ENCODE peak calls at places on chromosome 19, in five cellular contexts. C, Q, H, G and R are unnamed samples.

GRCh38 chr19:6091771-6092291 is 18.5 kb downstream of the RFX2 start:
- DNase-seq in Q (peak; percentile 56), G (no peak), C (no peak), H (no peak), R (no peak)

GRCh38 chr19:5038631-5039271 is 69.8 kb downstream of the KDM4B start:
- DNase-seq in G (no peak), C (peak; percentile 28), Q (no peak), H (no peak), R (peak; percentile 47)

GRCh38 chr19:46615966-46616365 is 8.9 kb downstream of the PTGIR start:
- DNase-seq in G (no peak), Q (no peak), H (no peak), C (no peak), R (no peak)

GRCh38 chr19:44867578-44867977 is 21.5 kb downstream of the NECTIN2 start:
- DNase-seq in H (no peak), C (no peak), G (no peak), Q (no peak), R (no peak)

GRCh38 chr19:31974941-31975340 is 370.5 kb upstream of the ZNF507 start:
- DNase-seq in Q (no peak), G (no peak), C (no peak), H (no peak), R (no peak)

GRCh38 chr19:7981661-7982060 is 23.8 kb downstream of the ELAVL1 start:
- DNase-seq in H (peak; percentile 30), C (no peak), Q (no peak), G (no peak), R (no peak)

GRCh38 chr19:5624154-5624663 is 1.3 kb downstream of the SAFB start:
- DNase-seq in G (no peak), H (peak; percentile 60), C (peak; percentile 48), Q (peak; percentile 40), R (no peak)

GRCh38 chr19:19642506-19643157 is 825 bp downstream of the GMIP start:
- DNase-seq in G (no peak), H (no peak), C (no peak), Q (no peak), R (no peak)

GRCh38 chr19:12757544-12758274 is 6.1 kb downstream of the BEST2 start:
- DNase-seq in C (peak; percentile 78), H (peak; percentile 81), G (peak; percentile 63), Q (peak; percentile 72), R (peak; percentile 88)

GRCh38 chr19:2149980-2150793 is 1.2 kb downstream of the AP3D1 start:
- DNase-seq in C (no peak), Q (no peak), H (peak; percentile 62), G (no peak), R (no peak)

GRCh38 chr19:51572908-51573307 is 1.8 kb downstream of the ZNF175 start:
- DNase-seq in C (peak; percentile 48), G (no peak), H (no peak), Q (peak; percentile 37), R (no peak)

GRCh38 chr19:19606021-19606420 is 12.5 kb downstream of the PBX4 start:
- DNase-seq in H (no peak), C (no peak), Q (no peak), G (no peak), R (no peak)

GRCh38 chr19:19997656-19998268 is 41.5 kb downstream of the ZNF682 start:
- DNase-seq in H (no peak), C (no peak), G (peak; percentile 54), Q (no peak), R (peak; percentile 59)

GRCh38 chr19:16807416-16808274 is 21.6 kb upstream of the SIN3B start:
- DNase-seq in H (no peak), Q (peak; percentile 36), C (no peak), G (no peak), R (no peak)

GRCh38 chr19:16025108-16026101 is 50.9 kb upstream of the TPM4 start:
- DNase-seq in C (peak; percentile 61), H (no peak), G (no peak), Q (peak; percentile 39), R (peak; percentile 44)

GRCh38 chr19:49106648-49107135 is 7.5 kb upstream of the LIN7B start:
- DNase-seq in G (no peak), H (peak; percentile 71), Q (peak; percentile 37), C (peak; percentile 58), R (peak; percentile 76)

GRCh38 chr19:34319785-34320184 is 45.2 kb upstream of the GPI start:
- DNase-seq in G (no peak), Q (peak; percentile 87), C (no peak), H (no peak), R (no peak)

GRCh38 chr19:33175886-33176669 is 18.1 kb upstream of the LRP3 start:
- DNase-seq in H (no peak), G (no peak), C (peak; percentile 43), Q (peak; percentile 38), R (peak; percentile 59)

GRCh38 chr19:55503447-55504251 is 15.4 kb downstream of the SSC5D start:
- DNase-seq in G (peak; percentile 90), C (peak; percentile 90), H (peak; percentile 93), Q (peak; percentile 90), R (peak; percentile 93)

GRCh38 chr19:31378404-31378803 is 29.2 kb upstream of the TSHZ3 start:
- DNase-seq in Q (peak; percentile 95), C (peak; percentile 95), H (no peak), G (no peak), R (no peak)

GRCh38 chr19:6239401-6239844 is 40.4 kb downstream of the MLLT1 start:
- DNase-seq in Q (no peak), G (no peak), H (no peak), C (peak; percentile 59), R (no peak)

GRCh38 chr19:15253513-15253912 is 21.3 kb upstream of the EPHX3 start:
- DNase-seq in C (no peak), Q (no peak), H (no peak), G (no peak), R (no peak)

GRCh38 chr19:11652056-11652455 is 54.8 kb downstream of the ZNF627 start:
- DNase-seq in C (no peak), Q (no peak), H (no peak), G (no peak), R (no peak)

GRCh38 chr19:15025237-15025636 is 24.0 kb upstream of the CASP14 start:
- DNase-seq in C (no peak), H (no peak), G (no peak), Q (no peak), R (no peak)

GRCh38 chr19:10001899-10002298 is 8.4 kb downstream of the COL5A3 start:
- DNase-seq in H (no peak), G (peak; percentile 52), C (peak; percentile 20), Q (no peak), R (peak; percentile 37)

DNA sequence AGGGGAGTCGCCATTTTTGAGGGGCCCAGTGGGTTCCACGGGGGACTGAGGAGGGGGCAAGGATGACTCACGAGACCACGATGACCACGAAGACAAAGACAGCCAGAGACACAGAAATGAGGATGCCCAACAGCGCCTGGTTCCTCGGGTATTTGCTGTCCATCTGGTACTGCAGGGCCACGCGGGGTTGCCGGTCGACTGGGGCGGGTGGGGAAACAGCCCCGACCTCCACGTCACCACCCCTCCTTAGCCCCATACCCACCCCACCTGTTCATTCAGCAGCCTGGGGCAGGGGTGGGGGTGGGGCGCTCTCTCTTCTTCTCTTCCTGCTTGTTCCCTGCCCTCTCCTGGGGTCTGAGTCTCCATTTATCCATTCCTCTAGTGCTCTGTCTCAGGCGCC is 8.6 kb downstream of the IZUMO2 start:
- DNase-seq in G (no peak), H (no peak), C (no peak), Q (no peak), R (no peak)
- H3K4me3 ChIP-seq in G (no peak overlapping the region), H (no peak overlapping the region), C (no peak overlapping the region), Q (no peak overlapping the region), R (no peak overlapping the region)

GRCh38 chr19:39144487-39145071 is 19.0 kb downstream of the PAK4 start:
- DNase-seq in H (no peak), C (peak; percentile 64), Q (peak; percentile 31), G (no peak), R (no peak)
- H3K4me3 ChIP-seq in H (peak overlapping the region; percentile 27), C (no peak overlapping the region), Q (no peak overlapping the region), G (no peak overlapping the region), R (no peak overlapping the region)

GRCh38 chr19:37467608-37468090 is 405 bp upstream of the ZNF569 start:
- DNase-seq in Q (no peak), G (no peak), H (no peak), C (no peak), R (no peak)

GRCh38 chr19:37466798-37467607 is at the start of gene ZNF569:
- DNase-seq in Q (peak; percentile 95), C (peak; percentile 97), H (peak; percentile 94), G (peak; percentile 84), R (peak; percentile 92)

GRCh38 chr19:37472165-37472564 is 3.0 kb downstream of the ZNF570 start:
- DNase-seq in C (no peak), H (no peak), G (no peak), Q (no peak), R (no peak)

GRCh38 chr19:37468961-37469777 is at the start of gene ZNF570:
- DNase-seq in Q (peak; percentile 91), H (peak; percentile 93), G (peak; percentile 54), C (peak; percentile 91), R (peak; percentile 93)

DNA sequence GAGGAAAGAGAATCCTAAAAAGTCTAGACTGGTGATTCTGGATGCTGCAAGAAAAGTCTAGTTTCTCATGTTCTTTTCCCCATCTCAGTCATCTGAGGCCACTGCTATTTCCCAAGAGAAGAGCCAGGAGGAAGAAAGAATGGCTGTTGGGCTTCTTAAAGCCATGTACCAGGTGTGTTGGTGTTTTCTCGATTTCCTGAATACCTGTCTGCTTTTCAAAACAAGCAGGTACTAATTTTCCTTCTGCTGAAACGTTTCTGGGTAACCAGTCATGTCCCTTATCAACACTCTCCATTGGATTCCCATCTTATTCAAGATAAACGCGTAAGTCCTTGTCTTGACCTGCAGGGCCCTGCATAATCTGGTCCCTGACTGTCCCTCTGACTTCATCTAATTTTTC is 1.1 kb downstream of the ZNF570 start:
- DNase-seq in G (no peak), C (no peak), H (no peak), Q (no peak), R (no peak)
- H3K4me3 ChIP-seq in G (no peak overlapping the region), C (peak overlapping the region; percentile 98), H (no peak overlapping the region), Q (no peak overlapping the region), R (peak overlapping the region; percentile 62)

GRCh38 chr19:52943134-52943883 is 19.4 kb downstream of the ZNF816 start:
- DNase-seq in C (no peak), H (no peak), G (no peak), Q (no peak), R (no peak)

GRCh38 chr19:52948025-52948770 is 14.5 kb downstream of the ZNF816 start:
- DNase-seq in C (no peak), G (no peak), H (no peak), Q (no peak), R (no peak)

GRCh38 chr19:52946322-52947310 is 16.1 kb downstream of the ZNF816 start:
- DNase-seq in G (peak; percentile 87), Q (peak; percentile 17), C (no peak), H (peak; percentile 88), R (peak; percentile 33)

GRCh38 chr19:52943884-52944643 is 18.6 kb downstream of the ZNF816 start:
- DNase-seq in Q (no peak), G (no peak), C (no peak), H (no peak), R (peak; percentile 90)

DNA sequence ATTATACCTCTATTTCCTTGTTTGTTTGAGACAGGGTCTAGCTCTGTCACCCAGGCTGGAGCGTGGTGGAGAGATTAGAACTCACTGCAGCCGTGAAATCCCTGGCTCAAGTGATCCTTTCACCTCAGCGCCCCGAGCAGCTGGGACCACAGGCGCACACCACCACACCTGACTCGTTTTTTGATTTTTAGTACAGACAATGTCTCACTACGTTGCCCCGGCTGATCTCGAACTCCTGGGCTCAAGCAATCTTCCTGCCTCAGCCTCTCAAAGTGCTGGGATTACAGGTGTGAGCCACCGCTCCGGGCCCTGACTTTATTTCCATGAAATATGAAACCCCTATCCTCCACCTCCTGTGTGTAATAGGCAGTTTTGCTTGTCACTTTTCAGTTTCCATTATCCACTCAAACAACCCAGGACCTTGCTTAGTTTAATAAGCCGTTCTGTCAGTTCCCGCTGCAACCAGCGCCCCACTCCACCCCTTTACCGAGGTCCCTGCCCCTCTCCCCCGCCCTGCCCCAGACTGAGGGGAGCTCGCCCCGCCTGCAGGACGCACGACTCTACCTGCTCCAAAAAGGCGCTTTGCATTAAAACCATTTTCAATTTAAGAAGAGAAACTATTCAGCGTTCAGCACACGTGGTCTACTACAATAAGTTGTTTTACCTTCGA is 16.9 kb downstream of the ZNF816 start:
- DNase-seq in G (no peak), H (no peak), C (no peak), Q (no peak), R (no peak)
- H3K4me3 ChIP-seq in G (peak overlapping the region; percentile 47), H (peak overlapping the region; percentile 23), C (no peak overlapping the region), Q (no peak overlapping the region), R (no peak overlapping the region)